ENCODE peak calls at places on chromosomes 11 and 22, in eight cellular contexts. One of them, this sample, is unnamed.

GRCh38 chr11:69778373-69778772 is 3.2 kb upstream of the FGF4 start:
- DNase-seq in NCI-H1092 treated with DMSO at 0.1 percent for 48 hours: no peak
- DNase-seq in amniotic stem cell: no peak
- DNase-seq in Right ventricle myocardium superior: no peak
- DNase-seq in kidney: no peak
- DNase-seq in fibroblast of pulmonary artery: no peak
- DNase-seq in stimulated activated CD8-positive, alpha-beta memory T cell treated with anti-CD3 and anti-CD28 coated beads, Interleukin-15, amount 100 ng/mL, for 1 hour: no peak
- DNase-seq in fibroblast of the conjunctiva: no peak
- DNase-seq in this sample: no peak

GRCh38 chr11:119518746-119519382 is 95.9 kb upstream of the THY1 start:
- DNase-seq in NCI-H1092 treated with DMSO at 0.1 percent for 48 hours: peak
- DNase-seq in amniotic stem cell: no peak
- DNase-seq in Right ventricle myocardium superior: no peak
- DNase-seq in kidney: peak
- DNase-seq in fibroblast of pulmonary artery: peak
- DNase-seq in stimulated activated CD8-positive, alpha-beta memory T cell treated with anti-CD3 and anti-CD28 coated beads, Interleukin-15, amount 100 ng/mL, for 1 hour: no peak
- DNase-seq in fibroblast of the conjunctiva: peak
- DNase-seq in this sample: no peak

GRCh38 chr22:46674367-46674781 is 54.2 kb downstream of the GRAMD4 start:
- DNase-seq in NCI-H1092 treated with DMSO at 0.1 percent for 48 hours: no peak
- DNase-seq in amniotic stem cell: no peak
- DNase-seq in Right ventricle myocardium superior: peak
- DNase-seq in kidney: peak
- DNase-seq in fibroblast of pulmonary artery: no peak
- DNase-seq in stimulated activated CD8-positive, alpha-beta memory T cell treated with anti-CD3 and anti-CD28 coated beads, Interleukin-15, amount 100 ng/mL, for 1 hour: peak
- DNase-seq in fibroblast of the conjunctiva: no peak
- DNase-seq in this sample: peak

GRCh38 chr11:83158474-83158786 is 1.5 kb downstream of the PCF11 start:
- DNase-seq in NCI-H1092 treated with DMSO at 0.1 percent for 48 hours: no peak
- DNase-seq in amniotic stem cell: no peak
- DNase-seq in Right ventricle myocardium superior: no peak
- DNase-seq in kidney: no peak
- DNase-seq in fibroblast of pulmonary artery: no peak
- DNase-seq in stimulated activated CD8-positive, alpha-beta memory T cell treated with anti-CD3 and anti-CD28 coated beads, Interleukin-15, amount 100 ng/mL, for 1 hour: no peak
- DNase-seq in fibroblast of the conjunctiva: no peak
- DNase-seq in this sample: no peak

GRCh38 chr11:15194671-15195415 is 80.1 kb downstream of the INSC start:
- DNase-seq in NCI-H1092 treated with DMSO at 0.1 percent for 48 hours: no peak
- DNase-seq in amniotic stem cell: no peak
- DNase-seq in Right ventricle myocardium superior: no peak
- DNase-seq in kidney: no peak
- DNase-seq in fibroblast of pulmonary artery: no peak
- DNase-seq in stimulated activated CD8-positive, alpha-beta memory T cell treated with anti-CD3 and anti-CD28 coated beads, Interleukin-15, amount 100 ng/mL, for 1 hour: no peak
- DNase-seq in fibroblast of the conjunctiva: no peak
- DNase-seq in this sample: no peak

GRCh38 chr11:16406226-16406625 is 49.9 kb upstream of the SOX6 start:
- DNase-seq in NCI-H1092 treated with DMSO at 0.1 percent for 48 hours: no peak
- DNase-seq in amniotic stem cell: no peak
- DNase-seq in Right ventricle myocardium superior: no peak
- DNase-seq in kidney: no peak
- DNase-seq in fibroblast of pulmonary artery: no peak
- DNase-seq in stimulated activated CD8-positive, alpha-beta memory T cell treated with anti-CD3 and anti-CD28 coated beads, Interleukin-15, amount 100 ng/mL, for 1 hour: no peak
- DNase-seq in fibroblast of the conjunctiva: no peak
- DNase-seq in this sample: no peak

GRCh38 chr22:23166841-23167610 is 13.3 kb upstream of the BCR start:
- DNase-seq in NCI-H1092 treated with DMSO at 0.1 percent for 48 hours: no peak
- DNase-seq in amniotic stem cell: no peak
- DNase-seq in Right ventricle myocardium superior: no peak
- DNase-seq in kidney: peak
- DNase-seq in fibroblast of pulmonary artery: no peak
- DNase-seq in stimulated activated CD8-positive, alpha-beta memory T cell treated with anti-CD3 and anti-CD28 coated beads, Interleukin-15, amount 100 ng/mL, for 1 hour: no peak
- DNase-seq in fibroblast of the conjunctiva: no peak
- DNase-seq in this sample: no peak

GRCh38 chr22:28247667-28248363 is 328.8 kb upstream of the PITPNB start:
- DNase-seq in NCI-H1092 treated with DMSO at 0.1 percent for 48 hours: peak
- DNase-seq in amniotic stem cell: no peak
- DNase-seq in Right ventricle myocardium superior: no peak
- DNase-seq in kidney: no peak
- DNase-seq in fibroblast of pulmonary artery: no peak
- DNase-seq in stimulated activated CD8-positive, alpha-beta memory T cell treated with anti-CD3 and anti-CD28 coated beads, Interleukin-15, amount 100 ng/mL, for 1 hour: no peak
- DNase-seq in fibroblast of the conjunctiva: no peak
- DNase-seq in this sample: no peak

GRCh38 chr22:48340727-48341709 is 1486.7 kb downstream of the BRD1 start:
- DNase-seq in NCI-H1092 treated with DMSO at 0.1 percent for 48 hours: no peak
- DNase-seq in amniotic stem cell: no peak
- DNase-seq in Right ventricle myocardium superior: peak
- DNase-seq in kidney: peak
- DNase-seq in fibroblast of pulmonary artery: no peak
- DNase-seq in stimulated activated CD8-positive, alpha-beta memory T cell treated with anti-CD3 and anti-CD28 coated beads, Interleukin-15, amount 100 ng/mL, for 1 hour: no peak
- DNase-seq in fibroblast of the conjunctiva: no peak
- DNase-seq in this sample: no peak

GRCh38 chr11:22668005-22668796 is 1.8 kb downstream of the GAS2 start:
- DNase-seq in NCI-H1092 treated with DMSO at 0.1 percent for 48 hours: no peak
- DNase-seq in amniotic stem cell: no peak
- DNase-seq in Right ventricle myocardium superior: no peak
- DNase-seq in kidney: no peak
- DNase-seq in fibroblast of pulmonary artery: no peak
- DNase-seq in stimulated activated CD8-positive, alpha-beta memory T cell treated with anti-CD3 and anti-CD28 coated beads, Interleukin-15, amount 100 ng/mL, for 1 hour: no peak
- DNase-seq in fibroblast of the conjunctiva: no peak
- DNase-seq in this sample: no peak

GRCh38 chr11:106017088-106017487 is 5.0 kb downstream of the MSANTD4 start:
- DNase-seq in NCI-H1092 treated with DMSO at 0.1 percent for 48 hours: no peak
- DNase-seq in amniotic stem cell: no peak
- DNase-seq in Right ventricle myocardium superior: no peak
- DNase-seq in kidney: no peak
- DNase-seq in fibroblast of pulmonary artery: no peak
- DNase-seq in stimulated activated CD8-positive, alpha-beta memory T cell treated with anti-CD3 and anti-CD28 coated beads, Interleukin-15, amount 100 ng/mL, for 1 hour: no peak
- DNase-seq in fibroblast of the conjunctiva: no peak
- DNase-seq in this sample: no peak

GRCh38 chr22:50600541-50600940 is at the start of gene MAPK8IP2:
- DNase-seq in NCI-H1092 treated with DMSO at 0.1 percent for 48 hours: no peak
- DNase-seq in amniotic stem cell: no peak
- DNase-seq in Right ventricle myocardium superior: no peak
- DNase-seq in kidney: peak
- DNase-seq in fibroblast of pulmonary artery: no peak
- DNase-seq in stimulated activated CD8-positive, alpha-beta memory T cell treated with anti-CD3 and anti-CD28 coated beads, Interleukin-15, amount 100 ng/mL, for 1 hour: no peak
- DNase-seq in fibroblast of the conjunctiva: no peak
- DNase-seq in this sample: no peak